ENCODE peak calls at places on chromosomes 1 and 21, in eight cellular contexts. B, Q, H, V, M, I, X and F are unnamed samples.

GRCh38 chr1:177786346-177786745 is 183.5 kb downstream of the SEC16B start:
- DNase-seq in B (no peak), Q (no peak), H (no peak), V (no peak), M (no peak), I (no peak), X (no peak), F (no peak)

GRCh38 chr1:74502432-74502831 is 10.0 kb downstream of the LRRC53 start:
- DNase-seq in B (peak), Q (peak), H (no peak), V (no peak), M (no peak), I (no peak), X (peak), F (peak)

GRCh38 chr21:41725421-41726021 is 41.3 kb downstream of the RIPK4 start:
- DNase-seq in B (no peak), Q (no peak), H (no peak), V (no peak), M (no peak), I (no peak), X (no peak), F (no peak)

GRCh38 chr1:238753205-238753720 is 633.1 kb upstream of the CHRM3 start:
- DNase-seq in B (no peak), Q (no peak), H (no peak), V (no peak), M (no peak), I (no peak), X (no peak), F (no peak)

GRCh38 chr1:65421341-65422174 is 1.1 kb downstream of the LEPR start:
- DNase-seq in B (no peak), Q (no peak), H (no peak), V (no peak), M (no peak), I (no peak), X (no peak), F (no peak)

GRCh38 chr1:53375440-53375839 is 47.6 kb upstream of the LRP8 start:
- DNase-seq in B (no peak), Q (no peak), H (peak), V (no peak), M (no peak), I (no peak), X (no peak), F (no peak)

GRCh38 chr1:110750446-110751029 is 75.8 kb upstream of the KCNA3 start:
- DNase-seq in B (no peak), Q (no peak), H (no peak), V (no peak), M (no peak), I (no peak), X (no peak), F (no peak)

GRCh38 chr21:36548866-36549265 is 68.9 kb upstream of the CLDN14 start:
- DNase-seq in B (no peak), Q (no peak), H (no peak), V (no peak), M (no peak), I (no peak), X (no peak), F (no peak)

GRCh38 chr21:44903689-44904088 is 17.0 kb downstream of the ITGB2 start:
- DNase-seq in B (no peak), Q (no peak), H (no peak), V (no peak), M (no peak), I (no peak), X (no peak), F (no peak)

GRCh38 chr1:175204285-175204684 is 11.7 kb upstream of the KIAA0040 start:
- DNase-seq in B (no peak), Q (no peak), H (no peak), V (no peak), M (no peak), I (no peak), X (no peak), F (no peak)

GRCh38 chr21:29725025-29725736 is 214.6 kb downstream of the GRIK1 start:
- DNase-seq in B (no peak), Q (no peak), H (no peak), V (no peak), M (no peak), I (no peak), X (no peak), F (no peak)

GRCh38 chr1:57752847-57753246 is 329.0 kb upstream of the DAB1 start:
- DNase-seq in B (no peak), Q (no peak), H (no peak), V (no peak), M (no peak), I (no peak), X (no peak), F (no peak)

GRCh38 chr1:167057297-167057688 is 32.9 kb downstream of the GPA33 start:
- DNase-seq in B (peak), Q (no peak), H (no peak), V (peak), M (peak), I (no peak), X (peak), F (peak)

GRCh38 chr1:25784575-25785051 is 15.4 kb upstream of the SELENON start:
- DNase-seq in B (peak), Q (no peak), H (no peak), V (no peak), M (no peak), I (no peak), X (no peak), F (no peak)